ENCODE peak calls at places on chromosomes 12 and 14, in ten cellular contexts. T, E, J, M, L, Z, R, O, V and Y are unnamed samples.

GRCh38 chr12:27284751-27285150 is 40.7 kb downstream of the STK38L start:
- DNase-seq in T (no peak), J (no peak), Z (no peak), O (no peak), M (no peak), V (no peak), R (no peak), E (no peak), L (peak; percentile 24), Y (no peak)

GRCh38 chr12:46219892-46220655 is 48.8 kb downstream of the SLC38A1 start:
- DNase-seq in J (peak; percentile 45), V (no peak), Z (no peak), L (peak; percentile 24), T (no peak), O (no peak), R (no peak), E (no peak), M (no peak), Y (no peak)

GRCh38 chr14:68759912-68760311 is 33.0 kb downstream of the ZFP36L1 start:
- DNase-seq in V (no peak), E (no peak), L (no peak), M (no peak), J (no peak), T (no peak), Z (no peak), O (no peak), R (no peak), Y (no peak)

GRCh38 chr12:88153959-88154358 is 11.9 kb downstream of the TMTC3 start:
- DNase-seq in J (no peak), E (peak; percentile 6), M (no peak), O (no peak), V (no peak), T (no peak), Z (no peak), L (peak; percentile 14), R (no peak), Y (no peak)

GRCh38 chr12:81800298-81801148 is 41.4 kb upstream of the PPFIA2 start:
- DNase-seq in T (no peak), Z (no peak), O (no peak), L (no peak), R (no peak), J (no peak), E (no peak), M (no peak), V (no peak), Y (no peak)

GRCh38 chr14:77170045-77170444 is 11.6 kb upstream of the TMEM63C start:
- DNase-seq in J (no peak), V (no peak), T (no peak), M (no peak), R (no peak), O (no peak), L (no peak), Z (no peak), E (no peak), Y (no peak)

GRCh38 chr12:52172956-52173355 is 18.9 kb downstream of the KRT80 start:
- DNase-seq in Z (no peak), E (no peak), J (no peak), L (no peak), O (no peak), R (no peak), V (no peak), M (no peak), T (no peak), Y (no peak)

GRCh38 chr12:53561590-53561953 is 54.3 kb upstream of the NPFF start:
- DNase-seq in V (no peak), O (no peak), J (no peak), Z (no peak), R (no peak), L (peak; percentile 64), E (no peak), T (no peak), M (no peak), Y (no peak)

GRCh38 chr12:85280984-85281946 is 1.2 kb downstream of the ALX1 start:
- DNase-seq in M (no peak), V (no peak), R (no peak), J (no peak), Z (no peak), E (no peak), O (no peak), L (no peak), T (no peak), Y (no peak)